ENCODE peak calls at places on chromosome 17, in five cellular contexts. F is heart left ventricle; M is effector memory CD4-positive, alpha-beta T cell; U is stimulated activated CD4-positive, alpha-beta T cell treated with anti-CD3 and anti-CD28 coated beads, Interleukin-12 subunit alpha, Interleukin-12 subunit beta, amount 100 ng/mL, for 4 hours; K is effector CD4-positive, alpha-beta T cell. E is an unnamed sample.

GRCh38 chr17:82776454-82776853 is 24.6 kb downstream of the TBCD start:
- DNase-seq in M (no peak), U (no peak), K (no peak), F (no peak), E (no peak)

GRCh38 chr17:8894673-8895578 is 27.5 kb upstream of the PIK3R6 start:
- DNase-seq in M (no peak), K (peak; percentile 22), F (peak; percentile 51), U (peak; percentile 25), E (peak; percentile 52)

GRCh38 chr17:78418627-78419026 is 40.2 kb downstream of the PGS1 start:
- DNase-seq in U (no peak), K (no peak), F (no peak), M (no peak), E (no peak)

GRCh38 chr17:73281926-73282325 is 20.2 kb upstream of the CPSF4L start:
- DNase-seq in M (no peak), U (no peak), F (no peak), K (no peak), E (no peak)

GRCh38 chr17:53979991-53980390 is 157.3 kb downstream of the KIF2B start:
- DNase-seq in M (no peak), K (no peak), U (no peak), F (no peak), E (no peak)

GRCh38 chr17:76567634-76568432 is 17.8 kb downstream of the ST6GALNAC2 start:
- DNase-seq in F (no peak), M (no peak), U (no peak), K (no peak), E (no peak)

GRCh38 chr17:34797724-34798123 is 163.5 kb downstream of the CCT6B start:
- DNase-seq in U (peak; percentile 10), F (peak; percentile 38), M (no peak), K (no peak), E (peak; percentile 54)

GRCh38 chr17:1783834-1784611 is 22.2 kb downstream of the SERPINF1 start:
- DNase-seq in M (no peak), U (no peak), F (peak; percentile 83), K (no peak), E (no peak)

GRCh38 chr17:17549732-17550366 is 41.7 kb downstream of the PEMT start:
- DNase-seq in U (no peak), K (no peak), M (no peak), F (peak; percentile 54), E (no peak)

GRCh38 chr17:50198026-50198669 is 3.3 kb downstream of the COL1A1 start:
- DNase-seq in K (peak; percentile 47), F (peak; percentile 60), U (peak; percentile 49), M (no peak), E (no peak)

GRCh38 chr17:66466933-66467367 is 164.5 kb downstream of the PRKCA start:
- DNase-seq in U (peak; percentile 30), F (no peak), M (no peak), K (no peak), E (no peak)

GRCh38 chr17:35460354-35460851 is 11.8 kb upstream of the SLFN13 start:
- DNase-seq in U (peak; percentile 22), M (peak; percentile 62), F (peak; percentile 35), K (peak; percentile 36), E (peak; percentile 45)

GRCh38 chr17:63694229-63694973 is 5.5 kb downstream of the LIMD2 start:
- DNase-seq in K (no peak), F (no peak), M (no peak), U (no peak), E (no peak)

GRCh38 chr17:38752930-38753506 is 477 bp downstream of the PSMB3 start:
- DNase-seq in K (no peak), M (no peak), U (no peak), F (no peak), E (no peak)

GRCh38 chr17:57674894-57675293 is 70.2 kb downstream of the CCDC182 start:
- DNase-seq in U (no peak), F (no peak), K (no peak), M (no peak), E (no peak)

GRCh38 chr17:7260601-7261376 is 1.5 kb downstream of the CLDN7 start:
- DNase-seq in U (peak; percentile 42), K (no peak), F (peak; percentile 43), M (no peak), E (no peak)

GRCh38 chr17:61967729-61968128 is 39.9 kb upstream of the INTS2 start:
- DNase-seq in K (no peak), U (no peak), F (no peak), M (no peak), E (no peak)

GRCh38 chr17:913207-913606 is 66.4 kb downstream of the NXN start:
- DNase-seq in U (no peak), K (no peak), M (no peak), F (no peak), E (no peak)

GRCh38 chr17:71963341-71963740 is 157.5 kb upstream of the SOX9 start:
- DNase-seq in K (no peak), U (no peak), M (no peak), F (no peak), E (no peak)

GRCh38 chr17:18332909-18333489 is 17.9 kb downstream of the SMCR8 start:
- DNase-seq in M (no peak), U (no peak), K (no peak), F (no peak), E (no peak)

GRCh38 chr17:38572665-38573365 is 32.9 kb downstream of the SRCIN1 start:
- DNase-seq in F (no peak), U (no peak), K (no peak), M (no peak), E (no peak)

GRCh38 chr17:19904924-19905323 is 37.2 kb upstream of the ULK2 start:
- DNase-seq in K (no peak), M (no peak), U (no peak), F (peak; percentile 53), E (no peak)

GRCh38 chr17:5413682-5414081 is 5.8 kb downstream of the NUP88 start:
- DNase-seq in F (no peak), U (no peak), M (no peak), K (no peak), E (no peak)

GRCh38 chr17:20310481-20310880 is 156.9 kb downstream of the LGALS9B start:
- DNase-seq in M (no peak), U (no peak), K (no peak), F (no peak), E (no peak)

GRCh38 chr17:5780476-5780875 is 196.2 kb upstream of the NLRP1 start:
- DNase-seq in F (no peak), M (no peak), K (no peak), U (no peak), E (no peak)

GRCh38 chr17:13374203-13375143 is 227.3 kb downstream of the HS3ST3A1 start:
- DNase-seq in K (no peak), M (no peak), U (no peak), F (no peak), E (no peak)

GRCh38 chr17:358491-359133 is 6.0 kb upstream of the RPH3AL start:
- DNase-seq in U (no peak), F (no peak), K (no peak), M (no peak), E (no peak)

GRCh38 chr17:21381076-21381706 is 5.0 kb downstream of the KCNJ12 start:
- DNase-seq in M (no peak), K (no peak), F (no peak), U (no peak), E (no peak)

GRCh38 chr17:66415366-66416206 is 113.2 kb downstream of the PRKCA start:
- DNase-seq in F (no peak), K (no peak), M (no peak), U (no peak), E (no peak)

GRCh38 chr17:36703860-36704266 is 102.5 kb downstream of the MRM1 start:
- DNase-seq in F (no peak), K (peak; percentile 14), M (no peak), U (peak; percentile 54), E (no peak)

GRCh38 chr17:8187517-8188407 is 2.2 kb downstream of the BORCS6 start:
- DNase-seq in M (peak; percentile 83), F (peak; percentile 91), K (peak; percentile 76), U (peak; percentile 93), E (peak; percentile 96)

GRCh38 chr17:57755479-57756070 is 10.5 kb upstream of the CCDC182 start:
- DNase-seq in M (no peak), F (no peak), U (no peak), K (no peak), E (no peak)

E was measured in iPS DF 6.9.